ENCODE peak calls at places on chromosome 12, in nine cellular contexts. B is SJSA1, N is iPS-NIHi11, J is Calu3, X is NCI-H774, G is LHCN-M2, P is activated T-cell treated with anti-CD3 and anti-CD28 coated beads for 1 hour, M is WTC11, L is HepG2. H is an unnamed sample.

GRCh38 chr12:1500095-1500801 is 94.1 kb downstream of the FBXL14 start:
- DNase-seq in B (peak), N (no peak), J (no peak), X (no peak), G (peak), P (no peak), M (no peak), L (no peak), H (no peak)

GRCh38 chr12:127485528-127485927 is 781.4 kb upstream of the TMEM132C start:
- DNase-seq in B (peak), N (no peak), J (peak), X (no peak), G (peak), P (no peak), M (no peak), L (no peak), H (peak)

GRCh38 chr12:105352049-105352448 is 21.6 kb downstream of the C12orf75 start:
- DNase-seq in B (no peak), N (no peak), J (no peak), X (no peak), G (no peak), P (no peak), M (no peak), L (no peak), H (no peak)

GRCh38 chr12:125140918-125141573 is 75.8 kb downstream of the AACS start:
- DNase-seq in B (no peak), N (no peak), J (peak), X (no peak), G (peak), P (no peak), M (no peak), L (no peak), H (no peak)

GRCh38 chr12:26451763-26452162 is 256.4 kb downstream of the SSPN start:
- DNase-seq in B (no peak), N (no peak), J (no peak), X (no peak), G (no peak), P (no peak), M (no peak), L (no peak), H (no peak)

GRCh38 chr12:131287015-131287937 is 333.6 kb downstream of the ADGRD1 start:
- DNase-seq in B (peak), N (no peak), J (no peak), X (no peak), G (no peak), P (no peak), M (no peak), L (no peak), H (no peak)

GRCh38 chr12:122980192-122981035 is at the start of gene ARL6IP4:
- DNase-seq in B (peak), N (peak), J (peak), X (peak), G (peak), P (peak), M (peak), L (no peak), H (peak)

GRCh38 chr12:47164730-47165439 is 85.1 kb upstream of the AMIGO2 start:
- DNase-seq in B (no peak), N (no peak), J (no peak), X (no peak), G (no peak), P (no peak), M (no peak), L (no peak), H (no peak)

GRCh38 chr12:107570721-107571120 is 114.9 kb upstream of the PWP1 start:
- DNase-seq in B (peak), N (no peak), J (no peak), X (peak), G (no peak), P (no peak), M (no peak), L (no peak), H (peak)

GRCh38 chr12:105453306-105453705 is 122.8 kb downstream of the C12orf75 start:
- DNase-seq in B (no peak), N (no peak), J (no peak), X (no peak), G (no peak), P (no peak), M (no peak), L (no peak), H (no peak)

GRCh38 chr12:78645956-78646355 is 218.6 kb upstream of the SYT1 start:
- DNase-seq in B (no peak), N (no peak), J (peak), X (no peak), G (no peak), P (no peak), M (no peak), L (peak), H (no peak)

GRCh38 chr12:3303410-3304136 is 187.4 kb upstream of the PRMT8 start:
- DNase-seq in B (no peak), N (peak), J (no peak), X (peak), G (no peak), P (no peak), M (peak), L (peak), H (no peak)

GRCh38 chr12:3511760-3512159 is 20.8 kb downstream of the PRMT8 start:
- DNase-seq in B (no peak), N (no peak), J (no peak), X (no peak), G (no peak), P (no peak), M (no peak), L (no peak), H (no peak)

GRCh38 chr12:17062296-17063061 is 456.5 kb upstream of the LMO3 start:
- DNase-seq in B (no peak), N (no peak), J (no peak), X (peak), G (peak), P (no peak), M (no peak), L (no peak), H (no peak)

GRCh38 chr12:41011939-41012338 is 176.2 kb upstream of the PDZRN4 start:
- DNase-seq in B (no peak), N (no peak), J (no peak), X (no peak), G (no peak), P (no peak), M (no peak), L (peak), H (no peak)

GRCh38 chr12:120841525-120841924 is 62.6 kb downstream of the SPPL3 start:
- DNase-seq in B (no peak), N (no peak), J (no peak), X (no peak), G (no peak), P (no peak), M (no peak), L (no peak), H (no peak)

H was measured in transverse colon.